ENCODE peak calls at places on chromosomes 7 and 10, in four cellular contexts. H is OCI-LY7, X is bronchial epithelial cell, K is epithelial cell of proximal tubule. R is an unnamed sample.

GRCh38 chr7:151244156-151244870 is 4.2 kb downstream of the SMARCD3 start:
- DNase-seq in K (no peak), X (peak; percentile 33), H (peak; percentile 66), R (peak; percentile 58)

GRCh38 chr10:83617692-83618325 is 521.5 kb upstream of the GHITM start:
- DNase-seq in H (no peak), X (no peak), K (no peak), R (no peak)

GRCh38 chr7:112540839-112541577 is 60.2 kb downstream of the LSMEM1 start:
- DNase-seq in H (no peak), X (no peak), K (no peak), R (no peak)

GRCh38 chr7:133016629-133017028 is 65.3 kb downstream of the CHCHD3 start:
- DNase-seq in X (no peak), K (no peak), H (no peak), R (no peak)

GRCh38 chr7:150736864-150737263 is 354 bp upstream of the GIMAP5 start:
- DNase-seq in X (no peak), H (no peak), K (no peak), R (no peak)

GRCh38 chr10:5284311-5285057 is 80.3 kb upstream of the UCN3 start:
- DNase-seq in H (no peak), K (peak; percentile 94), X (peak; percentile 85), R (peak; percentile 82)

GRCh38 chr7:43260980-43261878 is 148.8 kb downstream of the HECW1 start:
- DNase-seq in K (peak; percentile 30), X (peak; percentile 75), H (peak; percentile 86), R (peak; percentile 91)

GRCh38 chr10:86946215-86947170 is 10.9 kb downstream of the MMRN2 start:
- DNase-seq in K (no peak), X (no peak), H (no peak), R (no peak)

GRCh38 chr10:17200035-17200884 is 1.2 kb downstream of the TRDMT1 start:
- DNase-seq in H (peak; percentile 20), X (no peak), K (no peak), R (peak; percentile 58)

GRCh38 chr7:28269700-28270361 is 89.2 kb upstream of the JAZF1 start:
- DNase-seq in K (no peak), H (peak; percentile 25), X (no peak), R (no peak)

GRCh38 chr7:141685285-141686035 is 16.5 kb downstream of the DENND11 start:
- DNase-seq in H (no peak), K (peak; percentile 37), X (no peak), R (no peak)

GRCh38 chr10:46547331-46547880 is 9.1 kb downstream of the GPRIN2 start:
- DNase-seq in K (no peak), X (no peak), H (no peak), R (no peak)

GRCh38 chr10:16853809-16854208 is 36.6 kb upstream of the RSU1 start:
- DNase-seq in H (no peak), K (no peak), X (no peak), R (no peak)

GRCh38 chr7:6271091-6271658 is 1.2 kb downstream of the CYTH3 start:
- DNase-seq in K (peak; percentile 23), X (peak; percentile 54), H (no peak), R (peak; percentile 69)

GRCh38 chr7:44277851-44278250 is 47.5 kb downstream of the CAMK2B start:
- DNase-seq in X (no peak), H (no peak), K (no peak), R (peak; percentile 78)

GRCh38 chr7:108461855-108462254 is 5.6 kb upstream of the NRCAM start:
- DNase-seq in H (no peak), K (no peak), X (no peak), R (peak; percentile 35)

GRCh38 chr10:44198780-44199097 is 186.2 kb downstream of the CXCL12 start:
- DNase-seq in X (no peak), K (no peak), H (no peak), R (no peak)

GRCh38 chr10:77637474-77637985 is at the start of gene KCNMA1:
- DNase-seq in K (no peak), X (no peak), H (no peak), R (no peak)

GRCh38 chr10:34171957-34172527 is 643.1 kb downstream of the PARD3 start:
- DNase-seq in H (no peak), X (no peak), K (no peak), R (peak; percentile 41)

GRCh38 chr10:32878646-32879045 is 79.4 kb downstream of the ITGB1 start:
- DNase-seq in K (no peak), H (no peak), X (no peak), R (no peak)

GRCh38 chr10:47277352-47278151 is 22.4 kb upstream of the GDF10 start:
- DNase-seq in H (no peak), X (peak; percentile 66), K (no peak), R (no peak)

GRCh38 chr7:99588868-99589267 is 9.2 kb upstream of the TMEM225B start:
- DNase-seq in K (no peak), X (no peak), H (no peak), R (no peak)

GRCh38 chr10:132059760-132060508 is 5.8 kb upstream of the JAKMIP3 start:
- DNase-seq in K (no peak), H (no peak), X (no peak), R (no peak)

GRCh38 chr10:5943536-5943935 is 33.8 kb downstream of the IL15RA start:
- DNase-seq in X (no peak), H (no peak), K (no peak), R (peak; percentile 65)

GRCh38 chr10:86261470-86261869 is 105.1 kb downstream of the GRID1 start:
- DNase-seq in H (no peak), X (no peak), K (no peak), R (no peak)

GRCh38 chr10:44056947-44057811 is 327.7 kb downstream of the CXCL12 start:
- DNase-seq in K (no peak), X (no peak), H (no peak), R (no peak)

GRCh38 chr10:60607409-60607808 is 170.9 kb upstream of the CDK1 start:
- DNase-seq in K (no peak), X (no peak), H (no peak), R (no peak)

GRCh38 chr10:13930123-13930522 is 343.4 kb downstream of the PRPF18 start:
- DNase-seq in K (no peak), H (no peak), X (no peak), R (peak; percentile 68)

GRCh38 chr10:69506834-69507643 is 55.8 kb downstream of the TSPAN15 start:
- DNase-seq in K (no peak), X (peak; percentile 20), H (no peak), R (no peak)
- H3K4me3 ChIP-seq in K (no peak overlapping the region), X (no peak overlapping the region), H (no peak overlapping the region), R (no peak overlapping the region)

DNA sequence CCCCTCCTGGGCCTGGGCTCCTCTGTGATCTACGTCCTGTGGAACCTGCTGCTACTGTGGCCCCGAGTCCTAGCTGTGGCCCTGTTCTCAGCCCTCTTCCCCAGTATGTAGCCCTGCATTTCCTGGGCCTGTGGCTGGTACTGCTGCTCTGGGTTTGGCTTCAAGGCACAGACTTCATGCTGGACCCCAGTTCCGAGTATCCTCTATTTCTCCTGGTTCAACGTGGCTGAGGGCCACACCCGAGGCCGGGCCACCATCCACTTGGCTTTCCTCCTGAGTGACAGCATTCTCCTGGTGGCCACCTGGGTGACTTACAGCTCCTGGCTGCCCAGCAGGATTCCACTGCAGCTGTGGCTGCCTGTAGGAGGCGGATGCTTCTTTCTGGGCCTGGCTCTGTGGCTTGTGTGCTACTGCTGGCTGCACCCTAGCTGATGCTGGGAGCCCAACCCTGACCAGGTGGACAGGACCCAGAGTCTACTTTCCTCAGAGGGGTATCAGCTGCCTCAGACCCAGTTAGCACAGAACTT is 37.8 kb upstream of the MMD2 start:
- DNase-seq in X (no peak), K (no peak), H (no peak), R (no peak)
- TF ChIP-seq CTCF in X (no peak), K (no peak), H (no peak), R (no peak)

GRCh38 chr7:96825285-96825684 is 115.6 kb upstream of the SEM1 start:
- DNase-seq in H (no peak), K (no peak), X (no peak), R (no peak)

GRCh38 chr7:96823274-96823673 is 113.6 kb upstream of the SEM1 start:
- DNase-seq in X (peak; percentile 86), H (no peak), K (no peak), R (peak; percentile 72)

GRCh38 chr7:96827701-96828100 is 118.1 kb upstream of the SEM1 start:
- DNase-seq in X (no peak), H (no peak), K (no peak), R (no peak)

GRCh38 chr7:96831446-96831845 is 121.8 kb upstream of the SEM1 start:
- DNase-seq in X (no peak), H (no peak), K (no peak), R (no peak)

DNA sequence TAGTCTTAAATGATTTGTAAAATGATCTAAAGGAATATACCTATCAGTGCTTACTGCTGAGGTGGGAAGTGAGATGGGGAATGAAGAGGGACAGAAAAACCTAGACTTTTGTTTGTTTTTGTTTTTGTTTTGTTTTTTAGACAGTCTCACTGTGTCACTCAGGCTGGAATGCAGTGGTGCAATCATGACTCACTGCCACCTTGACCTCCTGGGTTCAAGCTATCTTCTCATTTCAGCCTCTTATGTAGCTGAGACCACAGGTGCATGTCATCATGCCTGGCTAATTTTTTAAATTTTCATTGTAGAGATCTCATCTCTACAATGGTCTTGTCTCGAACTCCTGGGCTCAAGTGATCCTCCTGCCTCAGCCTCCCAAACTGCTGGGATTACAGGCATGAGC is 116.4 kb upstream of the SEM1 start:
- DNase-seq in X (peak; percentile 13), H (no peak), K (no peak), R (no peak)
- H3K4me3 ChIP-seq in X (no peak overlapping the region), H (no peak overlapping the region), K (no peak overlapping the region), R (no peak overlapping the region)

DNA sequence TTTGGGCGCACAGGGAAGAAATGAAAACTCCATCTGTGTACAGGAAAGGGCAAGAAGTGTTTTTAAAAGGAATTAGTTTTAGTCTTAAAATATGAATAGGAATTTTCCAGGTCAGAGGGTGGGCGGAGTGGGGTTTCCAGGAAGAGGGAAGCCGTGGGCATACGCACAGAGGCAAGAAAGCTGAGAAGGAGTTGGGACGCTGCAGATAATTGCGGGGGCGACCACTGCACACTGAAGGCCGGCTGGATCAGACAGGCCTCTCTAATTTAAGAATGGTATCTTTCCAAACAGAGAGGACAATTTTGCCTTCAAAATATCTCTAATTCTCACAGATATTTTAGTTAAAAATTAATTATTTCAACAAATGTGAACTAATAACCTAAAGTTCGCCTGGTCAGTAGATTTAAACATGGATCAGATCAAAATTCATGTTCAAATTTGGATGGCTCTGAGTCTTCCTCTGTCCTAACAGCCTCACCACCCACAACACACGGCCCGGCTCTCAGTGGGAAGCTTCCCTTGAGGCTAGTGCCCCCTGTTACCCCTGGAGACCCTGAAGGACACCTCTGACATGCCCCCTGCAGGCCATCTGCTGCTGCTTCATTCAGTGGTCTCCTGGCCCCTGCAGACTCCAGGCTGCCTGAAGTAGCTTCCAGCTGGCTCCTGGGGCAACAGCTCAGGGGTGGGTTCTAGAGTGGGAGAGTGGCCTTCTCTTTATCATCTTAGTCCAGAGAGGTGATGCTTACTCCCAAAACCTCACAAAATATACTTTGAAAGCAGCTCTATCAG is 189.3 kb upstream of the INHBA start:
- DNase-seq in X (no peak), H (peak; percentile 1), K (no peak), R (no peak)
- TF ChIP-seq CTCF in X (no peak), H (peak; percentile 40), K (peak; percentile 29), R (peak; percentile 7)

GRCh38 chr7:55569797-55570196 is 2.5 kb downstream of the VOPP1 start:
- DNase-seq in X (no peak), H (peak; percentile 43), K (no peak), R (no peak)
- H3K4me3 ChIP-seq in X (no peak overlapping the region), H (peak overlapping the region; percentile 95), K (no peak overlapping the region), R (no peak overlapping the region)

DNA sequence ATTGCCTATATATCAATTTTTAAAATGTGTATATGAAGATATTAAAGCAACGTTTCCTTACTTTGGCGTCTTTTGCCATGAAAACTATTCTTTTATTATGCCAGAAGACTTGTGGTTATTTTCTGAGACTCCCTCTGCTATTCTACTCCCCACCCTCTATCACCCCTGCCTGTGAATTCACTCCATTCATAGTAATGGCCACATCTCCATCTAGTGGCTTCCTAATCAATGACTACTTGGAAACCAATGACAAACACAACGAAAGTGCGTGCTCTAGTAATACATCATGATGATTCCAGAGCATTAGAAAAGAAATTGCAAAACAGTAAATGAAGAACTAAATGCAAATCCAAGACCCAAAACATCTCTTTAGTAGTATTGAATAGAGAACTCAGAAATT is 186.7 kb upstream of the HGF start:
- DNase-seq in H (peak; percentile 63), X (peak; percentile 17), K (no peak), R (peak; percentile 85)
- TF ChIP-seq CTCF in H (peak; percentile 88), X (no peak), K (peak; percentile 70), R (peak; percentile 58)